ENCODE peak calls at places on chromosomes 6 and 20, in nine cellular contexts. Y is HepG2, F is ovary, B is stomach, C is H1, K is sigmoid colon, T is suprapubic skin, D is GM12878, P is transverse colon. M is an unnamed sample. For H3K36me3, the result is how much of the 10 kb centered on the place peaks cover.

GRCh38 chr20:32763202-32763999 is 1.2 kb downstream of the DNMT3B start:
- DNase-seq in Y (no peak), F (no peak), B (no peak), C (no peak), K (no peak), T (no peak), D (no peak), P (no peak), M (no peak)

GRCh38 chr6:83310046-83310445 is 116.9 kb downstream of the RWDD2A start:
- DNase-seq in Y (no peak), F (no peak), B (no peak), C (no peak), K (no peak), T (no peak), D (no peak), P (no peak), M (no peak)

GRCh38 chr6:53342210-53342609 is 6.5 kb downstream of the ELOVL5 start:
- DNase-seq in Y (no peak), F (no peak), B (no peak), C (no peak), K (no peak), T (no peak), D (no peak), P (no peak), M (no peak)

GRCh38 chr20:48945840-48946514 is 24.5 kb downstream of the ARFGEF2 start:
- DNase-seq in Y (no peak), F (no peak), B (peak), C (no peak), K (no peak), T (no peak), D (no peak), P (peak), M (no peak)

GRCh38 chr6:31572041-31572911 is at the start of gene LTA:
- DNase-seq in Y (no peak), F (no peak), B (no peak), C (no peak), K (no peak), T (no peak), D (no peak), P (peak), M (no peak)

GRCh38 chr20:37347347-37347823 is 1.4 kb downstream of the SRC start:
- DNase-seq in Y (no peak), F (no peak), B (no peak), C (no peak), K (peak), T (no peak), D (no peak), P (no peak), M (no peak)

GRCh38 chr20:57231951-57232428 is 34.5 kb downstream of the BMP7 start:
- DNase-seq in Y (no peak), F (no peak), B (no peak), C (peak), K (no peak), T (no peak), D (no peak), P (no peak), M (no peak)

GRCh38 chr20:58712823-58713731 is 20.5 kb downstream of the NPEPL1 start:
- DNase-seq in Y (no peak), F (peak), B (peak), C (peak), K (peak), T (no peak), D (no peak), P (peak), M (peak)

GRCh38 chr6:108804976-108805375 is 43.2 kb upstream of the ARMC2 start:
- DNase-seq in Y (no peak), F (no peak), B (no peak), C (no peak), K (no peak), T (no peak), D (no peak), P (no peak), M (no peak)

GRCh38 chr20:35663516-35663812 is 1.2 kb downstream of the CPNE1 start:
- DNase-seq in Y (no peak), F (no peak), B (no peak), C (no peak), K (no peak), T (no peak), D (no peak), P (no peak), M (no peak)

GRCh38 chr20:2829376-2829775 is 11.1 kb downstream of the PCED1A start:
- DNase-seq in Y (no peak), F (no peak), B (no peak), C (no peak), K (no peak), T (peak), D (no peak), P (no peak), M (no peak)
- H3K36me3 ChIP-seq in Y (under half), F (under half), B (under half), C (under half), K (under half), T (under half), D (under half), P (under half), M (under half)

GRCh38 chr6:46072866-46073265 is 56.9 kb upstream of the ENPP4 start:
- DNase-seq in Y (no peak), F (no peak), B (no peak), C (no peak), K (no peak), T (no peak), D (no peak), P (no peak), M (no peak)

GRCh38 chr6:46078294-46078693 is 51.5 kb upstream of the ENPP4 start:
- DNase-seq in Y (no peak), F (no peak), B (no peak), C (no peak), K (no peak), T (no peak), D (no peak), P (no peak), M (no peak)
- TF ChIP-seq EP300 in Y (no peak), F (no peak), B (no peak), C (no peak), K (no peak), T (no peak), D (no peak), P (no peak), M (no peak)

GRCh38 chr6:170500955-170501590 is 52.0 kb downstream of the PSMB1 start:
- DNase-seq in Y (no peak), F (no peak), B (no peak), C (no peak), K (no peak), T (no peak), D (no peak), P (no peak), M (no peak)
- H3K36me3 ChIP-seq in Y (under half), F (under half), B (under half), C (under half), K (under half), T (under half), D (under half), P (under half), M (under half)

DNA sequence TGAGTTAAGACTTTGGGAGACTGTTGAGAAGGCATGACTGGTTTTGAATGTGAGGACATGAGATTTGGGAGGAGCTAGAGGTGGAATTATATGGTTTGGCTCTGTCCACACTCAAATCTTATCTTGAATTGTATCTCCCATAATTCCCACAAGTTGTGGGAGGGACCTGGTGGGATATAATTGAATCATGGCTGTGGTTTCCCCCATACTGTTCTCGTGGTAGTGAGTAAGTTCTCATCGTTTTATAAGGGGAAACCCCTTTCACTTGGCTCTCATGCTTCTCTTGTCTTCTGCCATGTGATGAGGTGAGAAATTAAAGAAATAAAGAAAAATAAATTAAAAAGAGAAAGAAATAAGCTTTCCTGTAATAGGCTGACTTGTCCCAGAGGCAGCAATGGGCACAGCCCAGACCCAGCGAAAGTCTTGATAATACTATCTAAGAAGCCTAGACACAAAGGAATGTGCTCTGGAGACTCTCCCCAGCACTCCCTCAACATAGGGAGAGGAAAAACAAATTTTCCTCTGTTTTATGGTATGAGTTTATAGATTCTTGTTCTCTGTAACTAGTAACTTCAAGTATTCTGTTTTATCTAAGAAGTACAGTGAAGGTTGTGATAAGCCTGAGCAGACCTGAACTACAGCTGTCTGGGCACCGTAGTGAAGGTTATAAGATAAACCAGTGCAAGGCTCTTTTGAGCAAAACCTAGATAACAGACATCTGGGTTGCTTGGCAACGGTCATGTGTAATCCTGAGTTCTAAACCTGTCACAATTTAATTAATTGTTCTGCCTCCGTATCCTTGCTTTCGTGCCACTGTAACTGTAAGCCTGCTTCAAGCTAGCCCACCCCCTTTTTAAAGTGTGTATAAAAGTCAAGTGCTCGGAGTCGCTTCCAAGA is 89.0 kb upstream of the ECI2 start:
- DNase-seq in Y (no peak), F (no peak), B (no peak), C (no peak), K (no peak), T (no peak), D (no peak), P (no peak), M (no peak)
- TF ChIP-seq EP300 in Y (no peak), F (no peak), B (no peak), C (no peak), K (no peak), T (no peak), D (no peak), P (no peak), M (no peak)

M was measured in tibial nerve.